ENCODE peak calls at places on chromosome 5, in ten cellular contexts. L, U, Z, T, M, G, A, O, P and Y are unnamed samples.

GRCh38 chr5:168291281-168291960 is at the start of gene WWC1:
- DNase-seq in L (peak), U (peak), Z (peak), T (peak), M (peak), G (peak), A (peak), O (peak), P (no peak), Y (no peak)

GRCh38 chr5:10485142-10485795 is 43.6 kb downstream of the ROPN1L start:
- DNase-seq in L (no peak), U (no peak), Z (no peak), T (no peak), M (no peak), G (peak), A (no peak), O (no peak), P (no peak), Y (no peak)

GRCh38 chr5:135821061-135821781 is 13.2 kb upstream of the SLC25A48 start:
- DNase-seq in L (no peak), U (no peak), Z (no peak), T (peak), M (no peak), G (no peak), A (no peak), O (no peak), P (no peak), Y (no peak)

GRCh38 chr5:181223729-181224389 is 778 bp downstream of the TRIM41 start:
- DNase-seq in L (peak), U (peak), Z (peak), T (no peak), M (peak), G (no peak), A (peak), O (no peak), P (no peak), Y (no peak)

GRCh38 chr5:37836173-37837100 is 3.4 kb downstream of the GDNF start:
- DNase-seq in L (no peak), U (no peak), Z (no peak), T (no peak), M (no peak), G (no peak), A (peak), O (no peak), P (peak), Y (no peak)

GRCh38 chr5:135976216-135976615 is 21.4 kb upstream of the LECT2 start:
- DNase-seq in L (no peak), U (no peak), Z (no peak), T (no peak), M (no peak), G (no peak), A (no peak), O (no peak), P (no peak), Y (no peak)

GRCh38 chr5:59999056-59999455 is 105.5 kb upstream of the PDE4D start:
- DNase-seq in L (no peak), U (no peak), Z (no peak), T (no peak), M (no peak), G (no peak), A (no peak), O (no peak), P (no peak), Y (no peak)

GRCh38 chr5:9156282-9156681 is 389.6 kb downstream of the SEMA5A start:
- DNase-seq in L (no peak), U (no peak), Z (no peak), T (peak), M (no peak), G (no peak), A (peak), O (peak), P (peak), Y (peak)

GRCh38 chr5:172683264-172683663 is 42.2 kb downstream of the NEURL1B start:
- DNase-seq in L (no peak), U (no peak), Z (no peak), T (no peak), M (no peak), G (no peak), A (peak), O (no peak), P (no peak), Y (no peak)

GRCh38 chr5:39691993-39692392 is 267.2 kb upstream of the DAB2 start:
- DNase-seq in L (no peak), U (no peak), Z (no peak), T (no peak), M (no peak), G (no peak), A (no peak), O (no peak), P (no peak), Y (no peak)

GRCh38 chr5:93915142-93915553 is 173.7 kb upstream of the POU5F2 start:
- DNase-seq in L (no peak), U (no peak), Z (no peak), T (peak), M (no peak), G (no peak), A (no peak), O (no peak), P (peak), Y (peak)

GRCh38 chr5:172915514-172915913 is 43.7 kb upstream of the RPL26L1 start:
- DNase-seq in L (no peak), U (no peak), Z (no peak), T (no peak), M (no peak), G (no peak), A (no peak), O (no peak), P (no peak), Y (no peak)

GRCh38 chr5:38556115-38556598 is 289 bp downstream of the LIFR start:
- DNase-seq in L (peak), U (no peak), Z (no peak), T (no peak), M (no peak), G (no peak), A (peak), O (no peak), P (no peak), Y (no peak)

GRCh38 chr5:19880859-19881436 is 107.1 kb downstream of the CDH18 start:
- DNase-seq in L (no peak), U (no peak), Z (no peak), T (peak), M (no peak), G (no peak), A (no peak), O (no peak), P (no peak), Y (peak)

GRCh38 chr5:53481354-53481886 is 991 bp downstream of the FST start:
- DNase-seq in L (no peak), U (no peak), Z (no peak), T (no peak), M (no peak), G (no peak), A (no peak), O (no peak), P (no peak), Y (no peak)

GRCh38 chr5:147629196-147629595 is 119.3 kb upstream of the DPYSL3 start:
- DNase-seq in L (no peak), U (no peak), Z (no peak), T (no peak), M (no peak), G (no peak), A (no peak), O (no peak), P (no peak), Y (no peak)

GRCh38 chr5:151222769-151223446 is 984 bp downstream of the CCDC69 start:
- DNase-seq in L (peak), U (peak), Z (peak), T (no peak), M (peak), G (peak), A (no peak), O (no peak), P (no peak), Y (no peak)

GRCh38 chr5:107633171-107633901 is 37.4 kb downstream of the EFNA5 start:
- DNase-seq in L (no peak), U (no peak), Z (no peak), T (no peak), M (no peak), G (no peak), A (peak), O (no peak), P (no peak), Y (no peak)

GRCh38 chr5:181109489-181110013 is 21.4 kb downstream of the OR2V1 start:
- DNase-seq in L (no peak), U (no peak), Z (no peak), T (no peak), M (no peak), G (no peak), A (no peak), O (no peak), P (no peak), Y (no peak)